ENCODE peak calls at places on chromosomes 6 and 20, in seven cellular contexts. One of them, this sample, is unnamed.

GRCh38 chr6:7489376-7489775 is 52.1 kb upstream of the DSP start:
- DNase-seq in HepG2: no peak
- DNase-seq in HCT116: no peak
- DNase-seq in H1: no peak
- DNase-seq in K562: no peak
- DNase-seq in GM12878: no peak
- DNase-seq in SK-N-SH: no peak
- DNase-seq in this sample: no peak

GRCh38 chr6:81265106-81265505 is 487.4 kb downstream of the TENT5A start:
- DNase-seq in HepG2: peak
- DNase-seq in HCT116: no peak
- DNase-seq in H1: no peak
- DNase-seq in K562: no peak
- DNase-seq in GM12878: no peak
- DNase-seq in SK-N-SH: no peak
- DNase-seq in this sample: no peak

GRCh38 chr6:80547827-80548226 is 441.4 kb downstream of the BCKDHB start:
- DNase-seq in HepG2: no peak
- DNase-seq in HCT116: no peak
- DNase-seq in H1: no peak
- DNase-seq in K562: no peak
- DNase-seq in GM12878: no peak
- DNase-seq in SK-N-SH: no peak
- DNase-seq in this sample: no peak

GRCh38 chr6:168164462-168165061 is 85.5 kb upstream of the FRMD1 start:
- DNase-seq in HepG2: no peak
- DNase-seq in HCT116: no peak
- DNase-seq in H1: no peak
- DNase-seq in K562: no peak
- DNase-seq in GM12878: no peak
- DNase-seq in SK-N-SH: no peak
- DNase-seq in this sample: no peak

GRCh38 chr6:145890422-145890821 is 73.7 kb downstream of the SHPRH start:
- DNase-seq in HepG2: no peak
- DNase-seq in HCT116: no peak
- DNase-seq in H1: no peak
- DNase-seq in K562: no peak
- DNase-seq in GM12878: no peak
- DNase-seq in SK-N-SH: no peak
- DNase-seq in this sample: no peak

GRCh38 chr20:55579802-55580201 is 425.5 kb downstream of the CBLN4 start:
- DNase-seq in HepG2: no peak
- DNase-seq in HCT116: no peak
- DNase-seq in H1: no peak
- DNase-seq in K562: no peak
- DNase-seq in GM12878: no peak
- DNase-seq in SK-N-SH: no peak
- DNase-seq in this sample: no peak

GRCh38 chr6:85802162-85802561 is 159.5 kb upstream of the SYNCRIP start:
- DNase-seq in HepG2: no peak
- DNase-seq in HCT116: no peak
- DNase-seq in H1: no peak
- DNase-seq in K562: no peak
- DNase-seq in GM12878: no peak
- DNase-seq in SK-N-SH: no peak
- DNase-seq in this sample: no peak

GRCh38 chr6:169653691-169654090 is 48.1 kb downstream of the WDR27 start:
- DNase-seq in HepG2: no peak
- DNase-seq in HCT116: no peak
- DNase-seq in H1: no peak
- DNase-seq in K562: no peak
- DNase-seq in GM12878: no peak
- DNase-seq in SK-N-SH: no peak
- DNase-seq in this sample: no peak

GRCh38 chr20:208937-209566 is 18.0 kb upstream of the DEFB129 start:
- DNase-seq in HepG2: peak
- DNase-seq in HCT116: peak
- DNase-seq in H1: no peak
- DNase-seq in K562: peak
- DNase-seq in GM12878: no peak
- DNase-seq in SK-N-SH: peak
- DNase-seq in this sample: peak

GRCh38 chr6:53325785-53326184 is 23.0 kb downstream of the ELOVL5 start:
- DNase-seq in HepG2: no peak
- DNase-seq in HCT116: no peak
- DNase-seq in H1: no peak
- DNase-seq in K562: no peak
- DNase-seq in GM12878: no peak
- DNase-seq in SK-N-SH: no peak
- DNase-seq in this sample: no peak

GRCh38 chr20:50153153-50153499 is 397 bp downstream of the PEDS1 start:
- DNase-seq in HepG2: no peak
- DNase-seq in HCT116: no peak
- DNase-seq in H1: no peak
- DNase-seq in K562: peak
- DNase-seq in GM12878: no peak
- DNase-seq in SK-N-SH: no peak
- DNase-seq in this sample: no peak

GRCh38 chr20:5696011-5696559 is 54.1 kb upstream of the SHLD1 start:
- DNase-seq in HepG2: peak
- DNase-seq in HCT116: no peak
- DNase-seq in H1: no peak
- DNase-seq in K562: no peak
- DNase-seq in GM12878: no peak
- DNase-seq in SK-N-SH: no peak
- DNase-seq in this sample: no peak

GRCh38 chr6:52610745-52611355 is 34.0 kb upstream of the TRAM2 start:
- DNase-seq in HepG2: peak
- DNase-seq in HCT116: peak
- DNase-seq in H1: no peak
- DNase-seq in K562: no peak
- DNase-seq in GM12878: no peak
- DNase-seq in SK-N-SH: no peak
- DNase-seq in this sample: no peak

GRCh38 chr20:22223251-22223650 is 361.1 kb downstream of the FOXA2 start:
- DNase-seq in HepG2: no peak
- DNase-seq in HCT116: no peak
- DNase-seq in H1: no peak
- DNase-seq in K562: no peak
- DNase-seq in GM12878: no peak
- DNase-seq in SK-N-SH: no peak
- DNase-seq in this sample: no peak

GRCh38 chr6:87925373-87926060 is 122.1 kb upstream of the SPACA1 start:
- DNase-seq in HepG2: no peak
- DNase-seq in HCT116: no peak
- DNase-seq in H1: no peak
- DNase-seq in K562: no peak
- DNase-seq in GM12878: peak
- DNase-seq in SK-N-SH: no peak
- DNase-seq in this sample: no peak

GRCh38 chr20:61316351-61316750 is 64.3 kb downstream of the CDH4 start:
- DNase-seq in HepG2: no peak
- DNase-seq in HCT116: no peak
- DNase-seq in H1: no peak
- DNase-seq in K562: no peak
- DNase-seq in GM12878: no peak
- DNase-seq in SK-N-SH: no peak
- DNase-seq in this sample: no peak

DNA sequence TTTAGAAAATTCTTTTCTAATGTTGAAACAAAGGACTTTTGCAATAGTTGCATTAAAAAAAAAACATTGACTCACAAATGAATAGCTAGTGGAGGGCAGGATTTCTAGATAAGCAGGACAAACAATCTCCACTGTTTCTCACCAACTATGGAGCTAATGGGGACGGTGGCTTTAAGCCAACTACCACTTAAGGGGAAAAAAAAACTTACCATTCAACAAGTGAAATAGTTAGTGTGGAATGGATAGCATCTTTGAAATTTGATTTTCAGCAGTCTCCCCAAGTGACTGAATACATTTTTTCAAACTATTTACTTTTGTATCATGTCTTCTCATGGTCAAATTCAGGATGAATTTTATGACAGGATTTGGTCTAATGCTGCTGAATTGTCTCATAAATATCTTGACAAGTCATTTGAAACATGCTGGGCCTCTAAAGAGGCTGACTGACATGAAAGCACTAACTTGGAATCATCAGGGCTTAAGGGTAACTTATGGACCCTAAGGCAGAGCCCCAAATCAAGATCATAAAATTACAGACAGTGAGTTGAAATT is 100.5 kb downstream of the EYA4 start:
- DNase-seq in HepG2: peak
- DNase-seq in HCT116: no peak
- DNase-seq in H1: no peak
- DNase-seq in K562: no peak
- DNase-seq in GM12878: no peak
- DNase-seq in SK-N-SH: peak
- DNase-seq in this sample: no peak
- TF ChIP-seq YY1 in HepG2: no peak
- TF ChIP-seq YY1 in HCT116: no peak
- TF ChIP-seq YY1 in H1: no peak
- TF ChIP-seq YY1 in K562: no peak
- TF ChIP-seq YY1 in GM12878: no peak
- TF ChIP-seq YY1 in SK-N-SH: no peak
- TF ChIP-seq YY1 in this sample: no peak

GRCh38 chr6:43736844-43737243 is 33.2 kb upstream of the VEGFA start:
- DNase-seq in HepG2: no peak
- DNase-seq in HCT116: no peak
- DNase-seq in H1: no peak
- DNase-seq in K562: no peak
- DNase-seq in GM12878: no peak
- DNase-seq in SK-N-SH: peak
- DNase-seq in this sample: no peak

GRCh38 chr6:43739642-43740091 is 30.3 kb upstream of the VEGFA start:
- DNase-seq in HepG2: no peak
- DNase-seq in HCT116: no peak
- DNase-seq in H1: no peak
- DNase-seq in K562: no peak
- DNase-seq in GM12878: no peak
- DNase-seq in SK-N-SH: peak
- DNase-seq in this sample: no peak

GRCh38 chr6:43738877-43739641 is 31.0 kb upstream of the VEGFA start:
- DNase-seq in HepG2: no peak
- DNase-seq in HCT116: no peak
- DNase-seq in H1: no peak
- DNase-seq in K562: no peak
- DNase-seq in GM12878: no peak
- DNase-seq in SK-N-SH: peak
- DNase-seq in this sample: no peak

GRCh38 chr6:43737272-43738081 is 32.5 kb upstream of the VEGFA start:
- DNase-seq in HepG2: no peak
- DNase-seq in HCT116: no peak
- DNase-seq in H1: no peak
- DNase-seq in K562: no peak
- DNase-seq in GM12878: no peak
- DNase-seq in SK-N-SH: peak
- DNase-seq in this sample: no peak

DNA sequence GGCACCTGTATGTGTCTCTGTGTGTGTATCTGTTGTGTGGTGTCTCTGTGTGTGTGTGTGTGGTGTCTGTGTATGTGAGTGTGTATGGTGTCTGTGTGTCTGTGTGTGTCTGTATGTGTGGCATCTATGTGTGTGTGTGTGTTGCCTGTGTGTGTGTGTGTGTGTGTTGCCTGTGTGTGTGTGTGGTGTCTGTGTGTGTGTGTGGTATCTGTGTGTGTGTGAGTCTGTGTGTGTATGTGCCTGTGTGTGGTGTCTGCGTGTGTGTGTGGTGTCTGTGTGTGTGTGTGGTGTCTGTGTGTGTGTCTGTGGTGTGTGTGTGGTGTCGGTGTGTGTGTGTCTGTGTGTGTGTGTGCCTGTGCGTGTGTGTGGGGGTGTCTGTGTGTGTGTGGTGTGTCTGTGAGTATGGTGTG is 31.7 kb upstream of the VEGFA start:
- DNase-seq in HepG2: no peak
- DNase-seq in HCT116: no peak
- DNase-seq in H1: no peak
- DNase-seq in K562: no peak
- DNase-seq in GM12878: no peak
- DNase-seq in SK-N-SH: no peak
- DNase-seq in this sample: no peak
- TF ChIP-seq YY1 in HepG2: no peak
- TF ChIP-seq YY1 in HCT116: no peak
- TF ChIP-seq YY1 in H1: no peak
- TF ChIP-seq YY1 in K562: no peak
- TF ChIP-seq YY1 in GM12878: no peak
- TF ChIP-seq YY1 in SK-N-SH: no peak
- TF ChIP-seq YY1 in this sample: no peak

GRCh38 chr6:112269165-112269564 is 14.8 kb upstream of the LAMA4 start:
- DNase-seq in HepG2: no peak
- DNase-seq in HCT116: no peak
- DNase-seq in H1: no peak
- DNase-seq in K562: no peak
- DNase-seq in GM12878: no peak
- DNase-seq in SK-N-SH: no peak
- DNase-seq in this sample: no peak
- TF ChIP-seq YY1 in HepG2: no peak
- TF ChIP-seq YY1 in HCT116: no peak
- TF ChIP-seq YY1 in H1: no peak
- TF ChIP-seq YY1 in K562: no peak
- TF ChIP-seq YY1 in GM12878: no peak
- TF ChIP-seq YY1 in SK-N-SH: no peak
- TF ChIP-seq YY1 in this sample: no peak

DNA sequence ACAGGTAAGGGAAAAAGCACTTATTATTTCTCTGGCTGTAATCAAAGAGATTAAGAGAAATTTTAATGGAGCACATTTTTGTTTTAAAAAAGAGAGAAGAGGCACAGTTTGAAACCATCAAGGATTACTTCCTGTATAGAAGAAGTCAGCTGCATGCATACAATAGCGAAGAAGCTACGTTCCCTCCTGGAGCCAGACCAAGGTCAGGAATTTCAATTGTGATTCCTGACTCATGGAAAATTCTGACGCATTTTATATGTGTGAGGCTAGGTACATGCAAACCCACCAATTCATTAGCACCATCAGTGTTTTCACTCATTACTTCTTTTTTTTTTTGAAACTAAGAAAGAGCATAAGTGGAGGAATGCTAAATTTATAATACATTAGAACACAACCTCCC is 232.7 kb upstream of the SGK1 start:
- DNase-seq in HepG2: no peak
- DNase-seq in HCT116: no peak
- DNase-seq in H1: no peak
- DNase-seq in K562: no peak
- DNase-seq in GM12878: no peak
- DNase-seq in SK-N-SH: no peak
- DNase-seq in this sample: no peak
- TF ChIP-seq YY1 in HepG2: no peak
- TF ChIP-seq YY1 in HCT116: no peak
- TF ChIP-seq YY1 in H1: no peak
- TF ChIP-seq YY1 in K562: no peak
- TF ChIP-seq YY1 in GM12878: no peak
- TF ChIP-seq YY1 in SK-N-SH: no peak
- TF ChIP-seq YY1 in this sample: no peak

This sample was measured in NT2/D1.